ENCODE peak calls at places on chromosomes 11 and 22, in four cellular contexts. T, L, P and J are unnamed samples. For H3K4me1, the result is how much of the 10 kb centered on the place peaks cover.

GRCh38 chr11:90809581-90809980 is 586.7 kb upstream of the CHORDC1 start:
- DNase-seq in T (no peak), L (no peak), P (no peak), J (no peak)

GRCh38 chr11:95284057-95285052 is 53.4 kb upstream of the SESN3 start:
- DNase-seq in T (no peak), L (no peak), P (no peak), J (no peak)

GRCh38 chr11:61082931-61083531 is 19.3 kb upstream of the CD5 start:
- DNase-seq in T (no peak), L (no peak), P (no peak), J (no peak)

GRCh38 chr11:112235750-112236390 is 9.6 kb downstream of the PTS start:
- DNase-seq in T (no peak), L (no peak), P (no peak), J (no peak)

GRCh38 chr11:111307472-111308108 is 9.2 kb downstream of the POU2AF3 start:
- DNase-seq in T (no peak), L (no peak), P (no peak), J (no peak)

GRCh38 chr22:22600862-22601261 is 41.8 kb upstream of the PRAME start:
- DNase-seq in T (no peak), L (no peak), P (no peak), J (no peak)

GRCh38 chr22:41929158-41929896 is 2.7 kb upstream of the TNFRSF13C start:
- DNase-seq in T (no peak), L (no peak), P (no peak), J (no peak)

GRCh38 chr11:1237851-1238250 is 15.0 kb downstream of the MUC5B start:
- DNase-seq in T (no peak), L (no peak), P (no peak), J (no peak)

GRCh38 chr22:44108076-44108475 is 72.6 kb upstream of the PARVG start:
- DNase-seq in T (no peak), L (no peak), P (no peak), J (no peak)

GRCh38 chr11:126991596-126991995 is 9.0 kb downstream of the KIRREL3 start:
- DNase-seq in T (no peak), L (no peak), P (no peak), J (no peak)

GRCh38 chr11:73478737-73479347 is 102.6 kb downstream of the RELT start:
- DNase-seq in T (no peak), L (no peak), P (no peak), J (no peak)

GRCh38 chr11:8373519-8374432 is 110.1 kb upstream of the LMO1 start:
- DNase-seq in T (no peak), L (no peak), P (no peak), J (no peak)

GRCh38 chr11:22539851-22540376 is 85.7 kb downstream of the FANCF start:
- DNase-seq in T (no peak), L (peak), P (no peak), J (no peak)

GRCh38 chr11:123334925-123335324 is 95.1 kb upstream of the GRAMD1B start:
- DNase-seq in T (no peak), L (no peak), P (no peak), J (no peak)

DNA sequence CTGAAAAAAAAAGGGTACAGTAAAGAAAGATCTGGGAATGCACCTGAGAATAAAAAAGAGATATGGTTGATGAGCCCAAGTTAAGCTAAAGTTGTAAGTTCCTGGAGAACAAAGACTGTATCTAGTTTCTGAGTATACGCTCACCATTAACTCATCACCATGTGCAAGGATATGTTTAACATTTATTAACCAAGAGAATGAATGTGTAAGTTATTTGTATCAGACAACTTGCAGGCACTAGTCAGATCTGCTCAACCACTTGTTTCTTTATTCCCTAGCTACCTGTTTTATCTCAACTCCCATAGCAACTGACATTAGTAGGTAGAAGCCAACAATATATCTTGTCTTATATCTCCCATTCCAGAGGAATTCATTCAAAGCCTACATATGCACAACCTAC is 74.9 kb upstream of the KCNA4 start:
- DNase-seq in T (no peak), L (no peak), P (no peak), J (no peak)
- H3K4me3 ChIP-seq in T (no peak), L (no peak), P (no peak), J (no peak)

GRCh38 chr11:119721129-119722120 is 7.6 kb downstream of the NECTIN1 start:
- DNase-seq in T (peak), L (peak), P (peak), J (peak)
- H3K4me1 ChIP-seq in T (under half), L (under half), P (under half), J (under half)

GRCh38 chr11:18704045-18704645 is 5.6 kb downstream of the TMEM86A start:
- DNase-seq in T (no peak), L (no peak), P (no peak), J (no peak)

GRCh38 chr11:18704698-18705097 is 6.1 kb downstream of the TMEM86A start:
- DNase-seq in T (no peak), L (no peak), P (no peak), J (no peak)

GRCh38 chr11:18705651-18706281 is 7.2 kb downstream of the TMEM86A start:
- DNase-seq in T (peak), L (no peak), P (peak), J (peak)

GRCh38 chr11:18707811-18708340 is 9.3 kb downstream of the TMEM86A start:
- DNase-seq in T (no peak), L (no peak), P (no peak), J (no peak)

GRCh38 chr11:18706330-18707243 is 8.0 kb downstream of the TMEM86A start:
- DNase-seq in T (peak), L (no peak), P (peak), J (peak)
- H3K4me3 ChIP-seq in T (peak), L (no peak), P (peak), J (peak)

GRCh38 chr22:39240841-39241631 is 3.7 kb downstream of the PDGFB start:
- DNase-seq in T (peak), L (no peak), P (peak), J (no peak)
- H3K4me1 ChIP-seq in T (under half), L (under half), P (half or more), J (under half)

DNA sequence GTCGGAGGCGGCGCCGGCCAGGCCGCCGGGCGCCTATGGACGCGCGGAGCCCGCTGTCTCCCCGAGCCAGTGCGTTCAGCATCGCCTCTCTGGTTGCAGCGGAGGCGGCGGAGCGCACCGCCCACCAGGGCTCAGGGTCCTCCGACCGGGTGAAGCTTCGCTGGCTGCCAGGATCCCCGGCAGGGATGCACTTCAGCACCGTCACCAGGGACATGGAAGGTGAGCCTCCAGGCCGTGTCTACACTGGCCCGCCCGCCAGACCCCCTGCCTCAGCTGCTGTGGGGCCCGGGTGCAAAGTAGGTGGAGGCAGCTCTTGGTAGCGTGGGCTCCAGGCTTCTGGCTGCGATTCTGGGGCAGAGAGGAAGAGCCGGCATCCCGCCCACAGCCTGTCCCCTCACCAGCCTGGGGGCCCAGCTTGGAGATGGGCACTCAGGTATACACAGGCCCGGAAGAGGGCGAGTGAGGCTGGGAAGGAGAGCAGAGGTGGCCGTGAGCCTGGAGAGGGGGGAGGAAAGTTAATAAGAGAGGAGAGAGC is 1.1 kb upstream of the TBX1 start:
- DNase-seq in T (no peak), L (no peak), P (no peak), J (no peak)
- H3K4me3 ChIP-seq in T (no peak), L (no peak), P (no peak), J (no peak)

GRCh38 chr11:84452211-84452610 is 1166.0 kb upstream of the CCDC90B start:
- DNase-seq in T (no peak), L (no peak), P (no peak), J (no peak)
- H3K4me1 ChIP-seq in T (under half), L (under half), P (under half), J (under half)

GRCh38 chr11:67616431-67617242 is 9.9 kb downstream of the NDUFV1 start:
- DNase-seq in T (no peak), L (no peak), P (no peak), J (no peak)

GRCh38 chr11:67613313-67613959 is 6.7 kb downstream of the NDUFV1 start:
- DNase-seq in T (no peak), L (no peak), P (peak), J (no peak)

GRCh38 chr11:67613960-67614715 is 7.4 kb downstream of the NDUFV1 start:
- DNase-seq in T (peak), L (peak), P (peak), J (no peak)

GRCh38 chr11:67615455-67616430 is 9.0 kb downstream of the NDUFV1 start:
- DNase-seq in T (peak), L (no peak), P (peak), J (no peak)

GRCh38 chr11:67614730-67615454 is 8.2 kb downstream of the NDUFV1 start:
- DNase-seq in T (no peak), L (no peak), P (peak), J (no peak)
- H3K4me3 ChIP-seq in T (no peak), L (no peak), P (no peak), J (no peak)

GRCh38 chr11:46745328-46745727 is 26.3 kb downstream of the F2 start:
- DNase-seq in T (no peak), L (no peak), P (no peak), J (no peak)
- H3K4me1 ChIP-seq in T (under half), L (under half), P (under half), J (under half)

GRCh38 chr22:25716637-25717036 is 25.4 kb upstream of the MYO18B start:
- DNase-seq in T (no peak), L (no peak), P (no peak), J (no peak)

GRCh38 chr22:25722223-25723015 is 19.6 kb upstream of the MYO18B start:
- DNase-seq in T (no peak), L (no peak), P (no peak), J (no peak)

GRCh38 chr22:25714070-25714469 is 27.9 kb upstream of the MYO18B start:
- DNase-seq in T (no peak), L (no peak), P (no peak), J (no peak)

GRCh38 chr22:25714739-25715138 is 27.2 kb upstream of the MYO18B start:
- DNase-seq in T (no peak), L (no peak), P (no peak), J (no peak)

DNA sequence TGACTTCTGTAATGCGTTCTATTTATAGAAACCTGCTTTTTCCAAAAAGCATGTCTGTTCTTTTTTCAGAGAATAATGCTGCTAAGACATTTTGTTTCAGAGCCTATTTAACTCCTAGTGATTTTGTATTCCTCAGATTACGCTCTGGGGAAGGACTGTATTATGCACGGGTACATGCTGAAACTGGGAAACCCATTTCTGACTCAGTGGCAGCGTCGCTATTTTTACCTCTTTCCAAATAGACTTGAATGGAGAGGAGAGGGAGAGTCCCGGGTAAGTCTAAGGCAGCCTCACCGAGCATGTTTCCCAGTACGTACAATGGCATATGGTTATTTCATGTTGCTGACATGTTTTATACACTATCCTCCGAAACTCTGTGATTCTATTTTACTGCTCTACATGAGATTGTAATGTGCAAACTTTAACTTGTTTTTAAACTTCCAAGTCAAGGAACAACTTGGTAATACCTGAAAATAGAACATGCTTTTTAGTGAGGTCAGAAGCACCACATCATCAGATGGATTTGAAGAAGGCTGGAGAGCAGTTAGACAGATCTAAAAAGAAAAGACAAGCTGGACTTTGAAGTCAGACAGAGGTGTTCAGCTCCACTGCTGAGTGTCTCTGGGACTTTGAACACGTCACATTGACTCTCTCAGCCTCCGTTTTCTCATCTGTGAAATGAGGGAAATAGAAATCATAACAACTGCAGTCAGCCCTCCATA is 23.7 kb upstream of the MYO18B start:
- DNase-seq in T (no peak), L (no peak), P (no peak), J (no peak)
- H3K4me3 ChIP-seq in T (no peak), L (no peak), P (no peak), J (no peak)

DNA sequence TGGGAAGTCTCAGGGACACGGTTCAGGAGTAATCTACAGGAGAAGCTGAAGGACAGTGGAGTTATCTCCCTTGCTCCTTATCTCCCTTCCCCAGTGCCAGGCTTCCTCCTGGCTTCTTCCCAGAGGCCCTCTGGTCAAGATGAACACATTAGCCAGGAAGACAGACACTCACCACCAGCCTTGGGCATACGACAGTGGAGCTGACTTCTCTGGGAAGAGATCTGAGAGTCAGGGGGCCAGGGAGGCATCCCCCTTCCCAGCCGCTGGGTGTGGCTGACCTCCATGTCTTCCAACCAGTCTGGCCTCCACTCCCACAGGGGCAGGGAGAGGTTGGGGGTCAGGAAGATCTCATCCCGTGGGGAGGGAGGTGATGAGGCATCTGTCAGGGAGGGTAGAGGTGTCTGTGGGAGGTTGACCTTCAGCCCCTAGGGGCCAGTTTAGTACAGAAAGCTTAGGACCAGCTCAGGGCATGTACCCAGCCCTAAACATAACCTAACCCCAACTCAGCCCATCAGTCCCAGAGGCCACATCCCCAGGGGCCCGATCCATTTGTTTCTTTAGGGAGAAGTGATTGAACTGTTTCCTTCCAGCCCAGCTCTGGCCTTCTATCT is 12.7 kb downstream of the ROBO4 start:
- DNase-seq in T (no peak), L (no peak), P (no peak), J (no peak)
- H3K4me1 ChIP-seq in T (under half), L (under half), P (under half), J (under half)